ENCODE peak calls at places on chromosomes 4 and X, in seven cellular contexts. One of them, this sample, is unnamed.

GRCh38 chr4:42371306-42372063 is 25.8 kb upstream of the SHISA3 start:
- DNase-seq in tibial nerve: no peak
- DNase-seq in cardiac muscle cell: peak; percentile 56
- DNase-seq in tibial artery: no peak
- DNase-seq in left lung: no peak
- DNase-seq in upper lobe of right lung: no peak
- DNase-seq in K562: no peak
- DNase-seq in this sample: no peak

GRCh38 chr4:116839826-116840225 is 245.6 kb downstream of the TRAM1L1 start:
- DNase-seq in tibial artery: no peak
- DNase-seq in left lung: no peak
- DNase-seq in upper lobe of right lung: no peak
- DNase-seq in tibial nerve: no peak
- DNase-seq in K562: no peak
- DNase-seq in cardiac muscle cell: no peak
- DNase-seq in this sample: no peak

GRCh38 chr4:86834901-86835300 is 14.3 kb downstream of the SLC10A6 start:
- DNase-seq in K562: no peak
- DNase-seq in tibial nerve: no peak
- DNase-seq in left lung: no peak
- DNase-seq in tibial artery: no peak
- DNase-seq in cardiac muscle cell: no peak
- DNase-seq in upper lobe of right lung: no peak
- DNase-seq in this sample: no peak

GRCh38 chrX:123924181-123924580 is 37.3 kb upstream of the STAG2 start:
- DNase-seq in left lung: no peak
- DNase-seq in upper lobe of right lung: no peak
- DNase-seq in cardiac muscle cell: no peak
- DNase-seq in K562: no peak
- DNase-seq in tibial artery: no peak
- DNase-seq in tibial nerve: no peak
- DNase-seq in this sample: no peak

GRCh38 chr4:102736636-102737549 is 23.9 kb downstream of the MANBA start:
- DNase-seq in upper lobe of right lung: no peak
- DNase-seq in left lung: no peak
- DNase-seq in tibial nerve: no peak
- DNase-seq in cardiac muscle cell: no peak
- DNase-seq in K562: no peak
- DNase-seq in tibial artery: no peak
- DNase-seq in this sample: no peak

GRCh38 chr4:111136438-111136837 is 513.6 kb upstream of the PITX2 start:
- DNase-seq in upper lobe of right lung: no peak
- DNase-seq in K562: no peak
- DNase-seq in tibial nerve: no peak
- DNase-seq in tibial artery: no peak
- DNase-seq in cardiac muscle cell: no peak
- DNase-seq in left lung: no peak
- DNase-seq in this sample: no peak

GRCh38 chrX:47078129-47079043 is at the start of gene RGN:
- DNase-seq in K562: no peak
- DNase-seq in tibial artery: no peak
- DNase-seq in upper lobe of right lung: peak; percentile 62
- DNase-seq in cardiac muscle cell: peak; percentile 48
- DNase-seq in tibial nerve: no peak
- DNase-seq in left lung: no peak
- DNase-seq in this sample: peak; percentile 26

GRCh38 chr4:145934434-145935047 is 4.1 kb downstream of the ZNF827 start:
- DNase-seq in tibial artery: no peak
- DNase-seq in cardiac muscle cell: peak; percentile 32
- DNase-seq in tibial nerve: no peak
- DNase-seq in K562: no peak
- DNase-seq in upper lobe of right lung: no peak
- DNase-seq in left lung: no peak
- DNase-seq in this sample: no peak

GRCh38 chr4:102551946-102552575 is 50.9 kb downstream of the NFKB1 start:
- DNase-seq in K562: no peak
- DNase-seq in cardiac muscle cell: no peak
- DNase-seq in tibial nerve: no peak
- DNase-seq in tibial artery: no peak
- DNase-seq in left lung: no peak
- DNase-seq in upper lobe of right lung: no peak
- DNase-seq in this sample: no peak

GRCh38 chrX:103356023-103356798 is at the start of gene TCEAL9:
- DNase-seq in cardiac muscle cell: peak; percentile 88
- DNase-seq in K562: peak; percentile 11
- DNase-seq in left lung: peak; percentile 70
- DNase-seq in tibial nerve: peak; percentile 20
- DNase-seq in upper lobe of right lung: peak; percentile 65
- DNase-seq in tibial artery: peak; percentile 54
- DNase-seq in this sample: peak; percentile 42

GRCh38 chr4:122517345-122517744 is 60.8 kb upstream of the IL2 start:
- DNase-seq in tibial nerve: no peak
- DNase-seq in cardiac muscle cell: no peak
- DNase-seq in upper lobe of right lung: no peak
- DNase-seq in tibial artery: no peak
- DNase-seq in K562: no peak
- DNase-seq in left lung: no peak
- DNase-seq in this sample: no peak

GRCh38 chr4:164204434-164204833 is 549.5 kb upstream of the SMIM31 start:
- DNase-seq in upper lobe of right lung: no peak
- DNase-seq in K562: no peak
- DNase-seq in tibial artery: no peak
- DNase-seq in left lung: no peak
- DNase-seq in tibial nerve: no peak
- DNase-seq in cardiac muscle cell: peak; percentile 11
- DNase-seq in this sample: no peak

GRCh38 chr4:109998867-109999303 is 86.2 kb downstream of the EGF start:
- DNase-seq in tibial artery: no peak
- DNase-seq in left lung: no peak
- DNase-seq in upper lobe of right lung: no peak
- DNase-seq in tibial nerve: no peak
- DNase-seq in K562: peak; percentile 42
- DNase-seq in cardiac muscle cell: peak; percentile 73
- DNase-seq in this sample: no peak

GRCh38 chr4:159071178-159071968 is 31.5 kb upstream of the RAPGEF2 start:
- DNase-seq in K562: no peak
- DNase-seq in tibial artery: no peak
- DNase-seq in upper lobe of right lung: no peak
- DNase-seq in cardiac muscle cell: no peak
- DNase-seq in left lung: no peak
- DNase-seq in tibial nerve: no peak
- DNase-seq in this sample: no peak

GRCh38 chr4:19472669-19473068 is 779.0 kb upstream of the SLIT2 start:
- DNase-seq in tibial artery: no peak
- DNase-seq in cardiac muscle cell: no peak
- DNase-seq in tibial nerve: no peak
- DNase-seq in upper lobe of right lung: no peak
- DNase-seq in left lung: no peak
- DNase-seq in K562: no peak
- DNase-seq in this sample: no peak

GRCh38 chr4:173443121-173443520 is 44.2 kb upstream of the SCRG1 start:
- DNase-seq in upper lobe of right lung: no peak
- DNase-seq in cardiac muscle cell: no peak
- DNase-seq in K562: no peak
- DNase-seq in tibial nerve: no peak
- DNase-seq in left lung: no peak
- DNase-seq in tibial artery: no peak
- DNase-seq in this sample: no peak

GRCh38 chr4:6021831-6022606 is 3.8 kb upstream of the C4orf50 start:
- DNase-seq in tibial artery: no peak
- DNase-seq in tibial nerve: no peak
- DNase-seq in K562: no peak
- DNase-seq in cardiac muscle cell: no peak
- DNase-seq in upper lobe of right lung: no peak
- DNase-seq in left lung: no peak
- DNase-seq in this sample: no peak

GRCh38 chr4:42391356-42391675 is 6.0 kb upstream of the SHISA3 start:
- DNase-seq in cardiac muscle cell: no peak
- DNase-seq in K562: no peak
- DNase-seq in tibial artery: no peak
- DNase-seq in tibial nerve: no peak
- DNase-seq in upper lobe of right lung: no peak
- DNase-seq in left lung: no peak
- DNase-seq in this sample: no peak

GRCh38 chrX:150680974-150681373 is 12.2 kb upstream of the MTMR1 start:
- DNase-seq in K562: no peak
- DNase-seq in tibial artery: no peak
- DNase-seq in tibial nerve: no peak
- DNase-seq in left lung: no peak
- DNase-seq in upper lobe of right lung: no peak
- DNase-seq in cardiac muscle cell: peak; percentile 28
- DNase-seq in this sample: no peak

GRCh38 chrX:154040307-154040756 is 20.6 kb upstream of the IRAK1 start:
- DNase-seq in tibial nerve: no peak
- DNase-seq in cardiac muscle cell: no peak
- DNase-seq in upper lobe of right lung: no peak
- DNase-seq in left lung: no peak
- DNase-seq in tibial artery: peak; percentile 27
- DNase-seq in K562: no peak
- DNase-seq in this sample: no peak

GRCh38 chr4:80235451-80235850 is 31.0 kb upstream of the FGF5 start:
- DNase-seq in tibial artery: no peak
- DNase-seq in cardiac muscle cell: no peak
- DNase-seq in upper lobe of right lung: no peak
- DNase-seq in left lung: no peak
- DNase-seq in tibial nerve: no peak
- DNase-seq in K562: no peak
- DNase-seq in this sample: no peak

GRCh38 chr4:169159614-169160013 is 111.1 kb downstream of the SH3RF1 start:
- DNase-seq in upper lobe of right lung: no peak
- DNase-seq in left lung: no peak
- DNase-seq in tibial nerve: no peak
- DNase-seq in cardiac muscle cell: no peak
- DNase-seq in tibial artery: no peak
- DNase-seq in K562: no peak
- DNase-seq in this sample: no peak

GRCh38 chrX:45011131-45011530 is 138.1 kb downstream of the KDM6A start:
- DNase-seq in cardiac muscle cell: no peak
- DNase-seq in tibial nerve: no peak
- DNase-seq in tibial artery: no peak
- DNase-seq in left lung: no peak
- DNase-seq in upper lobe of right lung: no peak
- DNase-seq in K562: no peak
- DNase-seq in this sample: no peak

DNA sequence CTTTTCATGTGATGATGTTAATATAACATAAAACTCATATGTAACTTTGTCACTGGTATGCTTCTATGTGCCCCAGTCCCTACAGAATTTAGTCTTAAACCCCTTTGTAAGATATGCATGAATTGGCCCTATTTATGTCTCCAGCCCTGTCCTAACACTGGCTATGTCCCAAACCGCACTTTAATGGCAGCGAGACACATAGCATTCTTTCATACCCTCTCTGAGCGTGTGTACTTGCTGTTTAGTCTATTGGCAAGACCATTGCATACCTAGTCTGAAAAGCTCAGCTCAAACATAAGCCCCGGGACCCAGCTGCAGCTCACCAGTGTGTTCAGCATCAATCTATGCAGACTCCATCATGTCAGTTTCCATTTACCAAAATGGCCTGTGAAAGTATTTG is 1018.4 kb upstream of the TENM3 start:
- DNase-seq in K562: no peak
- DNase-seq in upper lobe of right lung: no peak
- DNase-seq in tibial artery: no peak
- DNase-seq in cardiac muscle cell: no peak
- DNase-seq in left lung: no peak
- DNase-seq in tibial nerve: no peak
- DNase-seq in this sample: no peak
- H3K27ac ChIP-seq in K562: no peak overlapping the region
- H3K27ac ChIP-seq in upper lobe of right lung: no peak overlapping the region
- H3K27ac ChIP-seq in tibial artery: no peak overlapping the region
- H3K27ac ChIP-seq in cardiac muscle cell: no peak overlapping the region
- H3K27ac ChIP-seq in left lung: no peak overlapping the region
- H3K27ac ChIP-seq in tibial nerve: no peak overlapping the region
- H3K27ac ChIP-seq in this sample: no peak overlapping the region

DNA sequence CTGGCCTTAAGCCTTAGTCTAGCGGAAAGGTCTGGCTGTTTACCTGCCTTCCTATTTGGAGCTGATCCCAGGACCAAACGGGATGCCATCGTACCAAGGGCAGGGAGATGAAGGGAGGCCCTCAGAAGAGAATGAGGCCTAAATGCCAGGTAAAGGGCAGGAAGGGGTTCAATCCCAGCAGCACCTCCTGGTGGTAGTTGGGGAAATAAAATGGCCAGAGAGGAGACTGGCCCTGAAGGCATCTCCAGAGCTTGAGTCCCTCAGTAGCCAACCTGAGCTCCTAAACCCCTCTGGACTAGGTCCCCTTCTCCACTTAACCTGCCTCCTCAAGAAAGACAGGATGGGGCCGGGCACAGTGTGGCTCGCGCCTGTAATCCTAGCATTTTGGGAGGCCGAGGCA is 53.7 kb downstream of the KDM5C start:
- DNase-seq in K562: no peak
- DNase-seq in upper lobe of right lung: no peak
- DNase-seq in cardiac muscle cell: no peak
- DNase-seq in tibial nerve: no peak
- DNase-seq in tibial artery: no peak
- DNase-seq in left lung: no peak
- DNase-seq in this sample: no peak
- TF ChIP-seq CTCF in K562: peak; percentile 21
- TF ChIP-seq CTCF in upper lobe of right lung: no peak
- TF ChIP-seq CTCF in cardiac muscle cell: no peak
- TF ChIP-seq CTCF in tibial nerve: no peak
- TF ChIP-seq CTCF in tibial artery: no peak
- TF ChIP-seq CTCF in left lung: no peak
- TF ChIP-seq CTCF in this sample: no peak

GRCh38 chr4:139843643-139844042 is 178.0 kb downstream of the MGST2 start:
- DNase-seq in K562: no peak
- DNase-seq in tibial artery: no peak
- DNase-seq in left lung: no peak
- DNase-seq in cardiac muscle cell: no peak
- DNase-seq in upper lobe of right lung: no peak
- DNase-seq in tibial nerve: no peak
- DNase-seq in this sample: no peak

GRCh38 chr4:139840773-139841172 is 175.2 kb downstream of the MGST2 start:
- DNase-seq in cardiac muscle cell: no peak
- DNase-seq in left lung: no peak
- DNase-seq in K562: no peak
- DNase-seq in tibial artery: no peak
- DNase-seq in upper lobe of right lung: no peak
- DNase-seq in tibial nerve: no peak
- DNase-seq in this sample: no peak

GRCh38 chr4:139839664-139840063 is 174.0 kb downstream of the MGST2 start:
- DNase-seq in upper lobe of right lung: no peak
- DNase-seq in tibial nerve: no peak
- DNase-seq in cardiac muscle cell: no peak
- DNase-seq in left lung: no peak
- DNase-seq in tibial artery: no peak
- DNase-seq in K562: no peak
- DNase-seq in this sample: no peak

GRCh38 chr4:139844057-139844456 is 178.4 kb downstream of the MGST2 start:
- DNase-seq in tibial nerve: no peak
- DNase-seq in left lung: no peak
- DNase-seq in K562: no peak
- DNase-seq in upper lobe of right lung: no peak
- DNase-seq in cardiac muscle cell: no peak
- DNase-seq in tibial artery: no peak
- DNase-seq in this sample: no peak

GRCh38 chr4:139841464-139842195 is 176.0 kb downstream of the MGST2 start:
- DNase-seq in K562: peak; percentile 11
- DNase-seq in tibial artery: no peak
- DNase-seq in cardiac muscle cell: peak; percentile 48
- DNase-seq in tibial nerve: no peak
- DNase-seq in upper lobe of right lung: no peak
- DNase-seq in left lung: no peak
- DNase-seq in this sample: no peak
- H3K4me1 ChIP-seq in K562: peaks cover 4% of the 10 kb centered on the region
- H3K4me1 ChIP-seq in tibial artery: no peaks in the 10 kb centered on the region
- H3K4me1 ChIP-seq in cardiac muscle cell: peaks cover 24% of the 10 kb centered on the region
- H3K4me1 ChIP-seq in tibial nerve: no peaks in the 10 kb centered on the region
- H3K4me1 ChIP-seq in upper lobe of right lung: peaks cover 15% of the 10 kb centered on the region
- H3K4me1 ChIP-seq in left lung: no peaks in the 10 kb centered on the region
- H3K4me1 ChIP-seq in this sample: peaks cover 22% of the 10 kb centered on the region

GRCh38 chrX:24005028-24005427 is 22.0 kb downstream of the KLHL15 start:
- DNase-seq in K562: no peak
- DNase-seq in left lung: no peak
- DNase-seq in cardiac muscle cell: no peak
- DNase-seq in tibial nerve: no peak
- DNase-seq in upper lobe of right lung: no peak
- DNase-seq in tibial artery: no peak
- DNase-seq in this sample: no peak
- H3K27ac ChIP-seq in K562: no peak overlapping the region
- H3K27ac ChIP-seq in left lung: no peak overlapping the region
- H3K27ac ChIP-seq in cardiac muscle cell: no peak overlapping the region
- H3K27ac ChIP-seq in tibial nerve: no peak overlapping the region
- H3K27ac ChIP-seq in upper lobe of right lung: no peak overlapping the region
- H3K27ac ChIP-seq in tibial artery: no peak overlapping the region
- H3K27ac ChIP-seq in this sample: no peak overlapping the region